ENCODE peak calls at places on chromosomes 12 and 14, in four cellular contexts. A is lower lobe of right lung, K is IMR-90, N is fibroblast of the aortic adventitia. U is an unnamed sample.

GRCh38 chr12:120117961-120118709 is 1.6 kb upstream of the RAB35 start:
- DNase-seq in A (no peak), K (peak; percentile 67), N (peak; percentile 44), U (peak; percentile 17)

GRCh38 chr12:124422570-124423523 is 128.0 kb downstream of the RFLNA start:
- DNase-seq in A (peak; percentile 90), K (peak; percentile 94), N (peak; percentile 99), U (peak; percentile 98)

GRCh38 chr12:12719496-12719895 is 2.3 kb downstream of the CDKN1B start:
- DNase-seq in A (no peak), K (no peak), N (peak; percentile 35), U (peak; percentile 29)

GRCh38 chr12:92921877-92922276 is 7.2 kb downstream of the EEA1 start:
- DNase-seq in A (no peak), K (no peak), N (no peak), U (no peak)

GRCh38 chr12:1131811-1132224 is 140.8 kb downstream of the ERC1 start:
- DNase-seq in A (no peak), K (no peak), N (no peak), U (peak; percentile 61)

GRCh38 chr12:6833189-6833890 is 5.1 kb downstream of the P3H3 start:
- DNase-seq in A (no peak), K (peak; percentile 30), N (no peak), U (no peak)

GRCh38 chr14:71452987-71453386 is 479.2 kb upstream of the RGS6 start:
- DNase-seq in A (no peak), K (no peak), N (peak; percentile 50), U (no peak)

GRCh38 chr14:58428011-58428807 is 690 bp downstream of the KIAA0586 start:
- DNase-seq in A (no peak), K (peak; percentile 63), N (peak; percentile 65), U (peak; percentile 72)

GRCh38 chr14:96264850-96265249 is 8.8 kb downstream of the BDKRB1 start:
- DNase-seq in A (no peak), K (peak; percentile 45), N (peak; percentile 69), U (no peak)

GRCh38 chr14:100096656-100097055 is 31.4 kb downstream of the EVL start:
- DNase-seq in A (no peak), K (peak; percentile 68), N (no peak), U (peak; percentile 58)

GRCh38 chr12:61993734-61994345 is 266.4 kb upstream of the USP15 start:
- DNase-seq in A (no peak), K (peak; percentile 6), N (no peak), U (peak; percentile 13)

DNA sequence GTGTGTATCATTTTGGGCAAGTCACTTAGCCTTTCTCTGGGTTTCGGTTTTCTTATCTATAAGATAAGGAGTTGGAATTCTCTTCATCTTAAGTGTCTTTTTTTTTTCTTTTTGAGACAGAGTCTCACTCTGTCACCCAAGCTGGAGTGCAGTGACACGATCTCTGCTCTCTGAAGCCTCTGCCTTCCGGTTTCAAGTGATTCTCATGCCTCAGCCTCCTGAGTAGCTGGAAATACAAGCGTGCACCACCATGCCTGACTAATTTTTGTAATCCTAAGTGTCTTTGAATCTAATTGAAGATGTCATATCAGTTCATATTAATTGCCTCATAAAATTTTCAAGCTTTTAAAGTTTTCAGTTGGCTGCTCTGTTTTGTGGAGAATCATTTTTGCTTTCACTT is 4.0 kb downstream of the SRGAP1 start:
- DNase-seq in A (no peak), K (no peak), N (no peak), U (no peak)
- H3K4me3 ChIP-seq in A (no peak overlapping the region), K (no peak overlapping the region), N (no peak overlapping the region), U (no peak overlapping the region)

GRCh38 chr14:52485350-52485960 is 66.8 kb downstream of the TXNDC16 start:
- DNase-seq in A (no peak), K (peak; percentile 2), N (no peak), U (no peak)
- TF ChIP-seq CTCF in A (no peak), K (no peak), N (no peak), U (no peak)

GRCh38 chr12:31759621-31760459 is 31.0 kb upstream of the AMN1 start:
- DNase-seq in A (no peak), K (no peak), N (no peak), U (no peak)

GRCh38 chr12:31752450-31752849 is 23.6 kb upstream of the AMN1 start:
- DNase-seq in A (no peak), K (no peak), N (no peak), U (no peak)

DNA sequence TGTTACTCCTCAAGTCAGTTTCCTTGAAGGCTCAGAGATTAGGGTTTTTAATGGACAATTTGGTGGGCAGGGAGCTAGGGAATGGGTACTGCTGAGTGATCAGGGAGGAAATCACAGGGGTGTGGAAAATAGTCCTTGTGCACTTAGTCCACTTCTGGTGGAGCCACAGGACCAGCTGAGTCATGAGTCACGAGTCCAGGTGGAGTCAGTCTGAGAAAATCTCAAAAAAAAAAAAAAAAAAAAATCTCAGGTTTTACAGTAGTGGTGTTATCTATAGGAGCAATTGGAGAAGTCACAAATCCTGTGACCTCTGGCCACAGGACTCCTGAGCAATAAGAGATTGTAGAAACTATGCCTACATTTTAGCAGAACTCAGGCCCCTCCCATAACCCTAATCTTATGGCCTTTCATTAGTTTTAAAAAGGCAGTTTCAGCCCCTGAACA is 28.2 kb upstream of the AMN1 start:
- DNase-seq in A (no peak), K (no peak), N (peak; percentile 59), U (no peak)
- H3K4me3 ChIP-seq in A (no peak overlapping the region), K (no peak overlapping the region), N (no peak overlapping the region), U (no peak overlapping the region)

DNA sequence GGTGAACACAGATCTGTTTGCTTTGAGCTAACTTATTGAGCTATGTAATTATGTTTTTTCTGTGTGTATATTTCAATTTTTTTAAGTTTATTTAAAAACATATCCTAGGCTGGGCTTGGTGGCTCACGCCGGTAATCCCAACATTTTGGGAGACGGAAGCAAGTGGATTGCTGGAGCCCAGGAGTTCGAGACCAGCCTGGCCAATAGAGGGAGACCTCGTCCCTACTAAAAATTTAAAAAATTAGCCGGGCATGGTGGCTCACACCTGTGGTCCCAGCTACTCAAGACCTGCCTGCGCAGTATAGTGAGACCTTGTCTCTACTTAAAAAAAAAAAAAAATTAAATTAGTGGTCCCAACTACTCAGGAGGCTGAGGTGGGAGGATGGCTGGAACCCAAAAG is 16.2 kb upstream of the RNASE1 start:
- DNase-seq in A (no peak), K (no peak), N (no peak), U (no peak)
- TF ChIP-seq CTCF in A (no peak), K (no peak), N (no peak), U (no peak)

GRCh38 chr12:4027412-4027811 is 154.2 kb upstream of the PARP11 start:
- DNase-seq in A (peak; percentile 53), K (peak; percentile 7), N (no peak), U (no peak)

GRCh38 chr12:4034926-4035325 is 161.7 kb upstream of the PARP11 start:
- DNase-seq in A (no peak), K (peak; percentile 59), N (no peak), U (no peak)

GRCh38 chr12:4030938-4031702 is 157.9 kb upstream of the PARP11 start:
- DNase-seq in A (peak; percentile 92), K (peak; percentile 98), N (peak; percentile 98), U (peak; percentile 97)

GRCh38 chr12:4032906-4033628 is 159.9 kb upstream of the PARP11 start:
- DNase-seq in A (no peak), K (peak; percentile 32), N (peak; percentile 64), U (no peak)

GRCh38 chr12:4031703-4032291 is 158.6 kb upstream of the PARP11 start:
- DNase-seq in A (peak; percentile 60), K (peak; percentile 20), N (no peak), U (no peak)
- H3K4me3 ChIP-seq in A (peak overlapping the region; percentile 56), K (no peak overlapping the region), N (peak overlapping the region; percentile 35), U (no peak overlapping the region)

GRCh38 chr12:72699362-72699761 is 427.2 kb downstream of the TRHDE start:
- DNase-seq in A (no peak), K (no peak), N (no peak), U (no peak)
- TF ChIP-seq CTCF in A (no peak), K (no peak), N (no peak), U (no peak)

U was measured in astrocyte of the spinal cord.